ENCODE peak calls at places on chromosomes 7 and 10, in four cellular contexts. One of them, this sample, is unnamed.

GRCh38 chr7:141691540-141691939 is 10.4 kb downstream of the DENND11 start:
- DNase-seq in stimulated activated CD4-positive, alpha-beta T cell treated with anti-CD3 and anti-CD28 coated beads, Interleukin-15, amount 100 ng/mL, for 24 hours: no peak
- DNase-seq in NCI-H774: no peak
- DNase-seq in gastrocnemius medialis: no peak
- DNase-seq in this sample: no peak

GRCh38 chr10:96287392-96288105 is 16.2 kb upstream of the BLNK start:
- DNase-seq in gastrocnemius medialis: no peak
- DNase-seq in NCI-H774: peak; percentile 47
- DNase-seq in stimulated activated CD4-positive, alpha-beta T cell treated with anti-CD3 and anti-CD28 coated beads, Interleukin-15, amount 100 ng/mL, for 24 hours: no peak
- DNase-seq in this sample: no peak

GRCh38 chr7:14888904-14889482 is 13.6 kb downstream of the DGKB start:
- DNase-seq in gastrocnemius medialis: no peak
- DNase-seq in stimulated activated CD4-positive, alpha-beta T cell treated with anti-CD3 and anti-CD28 coated beads, Interleukin-15, amount 100 ng/mL, for 24 hours: no peak
- DNase-seq in NCI-H774: no peak
- DNase-seq in this sample: no peak

GRCh38 chr7:55533050-55533728 is 39.1 kb downstream of the VOPP1 start:
- DNase-seq in NCI-H774: no peak
- DNase-seq in gastrocnemius medialis: peak; percentile 42
- DNase-seq in stimulated activated CD4-positive, alpha-beta T cell treated with anti-CD3 and anti-CD28 coated beads, Interleukin-15, amount 100 ng/mL, for 24 hours: peak; percentile 78
- DNase-seq in this sample: no peak

GRCh38 chr7:109476409-109476808 is 906.7 kb downstream of the DNAJB9 start:
- DNase-seq in gastrocnemius medialis: no peak
- DNase-seq in NCI-H774: no peak
- DNase-seq in stimulated activated CD4-positive, alpha-beta T cell treated with anti-CD3 and anti-CD28 coated beads, Interleukin-15, amount 100 ng/mL, for 24 hours: no peak
- DNase-seq in this sample: no peak

GRCh38 chr7:99790407-99790806 is 6.4 kb upstream of the CYP3A4 start:
- DNase-seq in NCI-H774: no peak
- DNase-seq in gastrocnemius medialis: no peak
- DNase-seq in stimulated activated CD4-positive, alpha-beta T cell treated with anti-CD3 and anti-CD28 coated beads, Interleukin-15, amount 100 ng/mL, for 24 hours: no peak
- DNase-seq in this sample: no peak

GRCh38 chr10:11861811-11862210 is 38.7 kb downstream of the PROSER2 start:
- DNase-seq in NCI-H774: no peak
- DNase-seq in stimulated activated CD4-positive, alpha-beta T cell treated with anti-CD3 and anti-CD28 coated beads, Interleukin-15, amount 100 ng/mL, for 24 hours: no peak
- DNase-seq in gastrocnemius medialis: no peak
- DNase-seq in this sample: no peak

GRCh38 chr7:30790391-30790790 is 19.2 kb downstream of the MINDY4 start:
- DNase-seq in stimulated activated CD4-positive, alpha-beta T cell treated with anti-CD3 and anti-CD28 coated beads, Interleukin-15, amount 100 ng/mL, for 24 hours: no peak
- DNase-seq in gastrocnemius medialis: no peak
- DNase-seq in NCI-H774: no peak
- DNase-seq in this sample: no peak

GRCh38 chr10:98299341-98299740 is 31.3 kb upstream of the LOXL4 start:
- DNase-seq in NCI-H774: no peak
- DNase-seq in gastrocnemius medialis: no peak
- DNase-seq in stimulated activated CD4-positive, alpha-beta T cell treated with anti-CD3 and anti-CD28 coated beads, Interleukin-15, amount 100 ng/mL, for 24 hours: no peak
- DNase-seq in this sample: no peak

GRCh38 chr7:63521-64021 is 128.8 kb upstream of the FAM20C start:
- DNase-seq in stimulated activated CD4-positive, alpha-beta T cell treated with anti-CD3 and anti-CD28 coated beads, Interleukin-15, amount 100 ng/mL, for 24 hours: no peak
- DNase-seq in NCI-H774: no peak
- DNase-seq in gastrocnemius medialis: peak; percentile 22
- DNase-seq in this sample: no peak

GRCh38 chr10:84175436-84175835 is 1.8 kb downstream of the GPR15LG start:
- DNase-seq in NCI-H774: no peak
- DNase-seq in gastrocnemius medialis: no peak
- DNase-seq in stimulated activated CD4-positive, alpha-beta T cell treated with anti-CD3 and anti-CD28 coated beads, Interleukin-15, amount 100 ng/mL, for 24 hours: no peak
- DNase-seq in this sample: no peak

This sample was measured in tibial artery.